ENCODE peak calls at places on chromosomes 11 and 22, in eight cellular contexts. K is AG04449, Q is heart left ventricle, D is cardiac muscle cell, N is astrocyte of the spinal cord, H is cardiac fibroblast, B is GM12878, V is SK-N-SH. G is an unnamed sample.

GRCh38 chr22:29704528-29705285 is 15.1 kb upstream of the CABP7 start:
- DNase-seq in H (peak), Q (no peak), V (peak), K (no peak), N (peak), D (peak), B (no peak), G (no peak)

GRCh38 chr11:129853508-129854228 is 38.0 kb downstream of the TMEM45B start:
- DNase-seq in K (no peak), B (no peak), Q (no peak), V (peak), H (peak), D (peak), N (no peak), G (no peak)

GRCh38 chr11:8095356-8095755 is 14.3 kb downstream of the TUB start:
- DNase-seq in V (no peak), Q (no peak), B (no peak), K (no peak), H (no peak), N (no peak), D (no peak), G (no peak)

GRCh38 chr22:24153353-24153752 is 27.9 kb upstream of the SUSD2 start:
- DNase-seq in B (no peak), V (no peak), D (peak), H (peak), N (no peak), K (no peak), Q (no peak), G (no peak)

GRCh38 chr11:47617417-47617809 is 23.2 kb upstream of the C1QTNF4 start:
- DNase-seq in Q (no peak), N (peak), V (no peak), K (no peak), B (no peak), D (peak), H (peak), G (no peak)

GRCh38 chr22:37425800-37426531 is 1.3 kb downstream of the ELFN2 start:
- DNase-seq in N (peak), Q (no peak), K (no peak), B (no peak), D (no peak), V (no peak), H (no peak), G (no peak)

GRCh38 chr22:44018594-44018993 is 5.5 kb upstream of the PARVB start:
- DNase-seq in B (no peak), V (no peak), Q (no peak), K (no peak), N (no peak), H (no peak), D (no peak), G (no peak)

GRCh38 chr22:30754971-30755759 is 60.5 kb downstream of the OSBP2 start:
- DNase-seq in Q (peak), K (peak), B (no peak), V (peak), D (peak), N (peak), H (peak), G (no peak)

GRCh38 chr22:35719212-35719869 is 1.7 kb downstream of the APOL5 start:
- DNase-seq in N (no peak), V (no peak), D (no peak), K (no peak), B (no peak), H (no peak), Q (no peak), G (no peak)

GRCh38 chr11:76707293-76707825 is 36.8 kb upstream of the LRRC32 start:
- DNase-seq in Q (no peak), V (no peak), B (no peak), K (no peak), D (no peak), H (no peak), N (no peak), G (no peak)

GRCh38 chr11:18706330-18707243 is 8.0 kb downstream of the TMEM86A start:
- DNase-seq in H (no peak), V (peak), B (no peak), N (no peak), Q (peak), D (peak), K (no peak), G (no peak)

GRCh38 chr11:14645985-14646900 is 2.6 kb downstream of the PDE3B start:
- DNase-seq in K (no peak), Q (no peak), D (peak), H (no peak), B (no peak), V (no peak), N (no peak), G (no peak)
- H3K4me3 ChIP-seq in K (no peak), Q (peak), D (peak), H (no peak), B (no peak), V (peak), N (no peak), G (no peak)

DNA sequence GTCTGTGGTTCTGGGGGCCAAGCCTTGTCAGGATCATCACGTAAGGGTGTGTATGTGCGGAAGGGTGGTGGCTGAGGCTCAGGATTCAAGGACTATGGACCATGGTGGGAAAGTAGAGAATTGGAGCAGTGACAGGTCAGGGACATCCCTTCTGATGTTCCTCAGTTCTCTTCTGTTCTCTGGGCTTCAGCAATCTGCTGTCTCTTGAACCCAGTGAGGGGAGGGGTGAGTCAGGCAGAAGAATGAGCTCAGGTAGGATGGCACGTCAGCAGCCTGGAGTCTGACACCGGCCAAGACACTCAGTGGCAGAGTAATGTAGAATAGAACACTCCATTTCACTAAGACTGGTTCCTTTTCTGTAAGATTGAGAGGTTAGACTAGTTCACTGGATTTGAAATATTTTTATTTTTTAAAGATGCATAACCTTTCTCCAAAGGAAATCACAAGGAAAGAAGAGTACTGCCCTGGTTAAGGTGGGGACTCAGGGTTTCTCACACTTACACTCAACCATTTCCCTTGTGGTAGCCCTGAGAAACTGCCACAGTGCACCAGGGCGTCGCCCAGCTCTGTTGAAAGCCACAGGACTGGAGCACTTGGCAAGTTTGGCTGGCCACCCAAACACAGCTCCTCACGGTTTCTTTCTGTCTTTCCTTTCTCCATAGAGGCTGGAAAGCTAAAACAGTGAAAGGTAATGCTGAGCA is 23.2 kb upstream of the MICAL2 start:
- DNase-seq in D (peak), Q (no peak), V (no peak), N (peak), H (peak), B (no peak), K (no peak), G (no peak)
- H3K4me3 ChIP-seq in D (no peak), Q (no peak), V (peak), N (peak), H (no peak), B (no peak), K (peak), G (no peak)

GRCh38 chr11:117874253-117874909 is 2.1 kb downstream of the FXYD6 start:
- DNase-seq in B (no peak), H (no peak), Q (no peak), V (no peak), N (no peak), D (no peak), K (no peak), G (no peak)
- H3K4me3 ChIP-seq in B (no peak), H (no peak), Q (peak), V (no peak), N (no peak), D (peak), K (no peak), G (peak)

GRCh38 chr22:17065433-17065832 is 19.4 kb upstream of the IL17RA start:
- DNase-seq in B (no peak), H (peak), D (no peak), N (no peak), V (no peak), K (no peak), Q (no peak), G (no peak)
- H3K4me3 ChIP-seq in B (no peak), H (no peak), D (no peak), N (no peak), V (no peak), K (no peak), Q (no peak), G (no peak)

GRCh38 chr11:64971421-64972233 is at the start of gene MAJIN:
- DNase-seq in D (peak), K (no peak), N (peak), V (no peak), H (peak), B (peak), Q (peak), G (no peak)
- H3K4me3 ChIP-seq in D (no peak), K (peak), N (peak), V (no peak), H (peak), B (peak), Q (peak), G (peak)

GRCh38 chr11:128494418-128495332 is 92.7 kb downstream of the ETS1 start:
- DNase-seq in H (no peak), V (no peak), B (no peak), K (no peak), Q (no peak), N (no peak), D (no peak), G (no peak)

GRCh38 chr11:128492461-128492860 is 94.9 kb downstream of the ETS1 start:
- DNase-seq in V (no peak), B (no peak), N (no peak), Q (no peak), H (peak), K (no peak), D (peak), G (no peak)

GRCh38 chr11:128491195-128491936 is 96.0 kb downstream of the ETS1 start:
- DNase-seq in Q (no peak), B (no peak), H (no peak), K (no peak), V (no peak), N (no peak), D (no peak), G (no peak)

GRCh38 chr11:128492903-128493569 is 94.3 kb downstream of the ETS1 start:
- DNase-seq in V (no peak), Q (no peak), H (no peak), N (no peak), D (no peak), B (no peak), K (no peak), G (no peak)

DNA sequence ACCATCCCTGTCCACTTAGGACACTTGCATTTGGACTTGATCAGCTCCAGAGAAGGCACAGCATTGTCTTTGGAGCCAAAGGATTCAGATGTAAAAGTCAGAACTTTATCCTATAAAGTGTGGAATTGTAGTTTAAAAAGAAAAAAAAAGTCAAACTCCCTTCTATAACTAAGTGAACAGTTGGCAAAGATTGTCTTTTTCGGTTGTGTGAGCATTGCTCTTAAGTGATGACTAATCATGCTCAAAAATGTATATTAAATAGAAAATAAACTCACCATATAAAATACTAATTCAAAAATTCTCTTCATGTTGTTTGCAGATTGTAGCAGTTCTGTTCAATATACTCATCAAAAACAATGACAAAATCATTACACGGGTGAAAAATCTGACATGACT is 93.8 kb downstream of the ETS1 start:
- DNase-seq in Q (no peak), D (no peak), V (no peak), B (no peak), H (no peak), N (peak), K (no peak), G (no peak)
- H3K4me3 ChIP-seq in Q (no peak), D (no peak), V (no peak), B (no peak), H (no peak), N (no peak), K (no peak), G (no peak)

GRCh38 chr22:32042924-32043323 is at the start of gene SLC5A1:
- DNase-seq in K (no peak), V (no peak), H (no peak), B (no peak), N (no peak), D (no peak), Q (no peak), G (no peak)
- H3K4me3 ChIP-seq in K (no peak), V (no peak), H (no peak), B (no peak), N (no peak), D (no peak), Q (no peak), G (peak)